ENCODE peak calls at places on chromosomes 16 and 17, in nine cellular contexts. V, C, G, Y, W, R, P, L and U are unnamed samples.
A peak's percentile ranks its signal among the peaks of the same experiment; 100 is the strongest.

GRCh38 chr17:9817086-9817485 is 4.8 kb downstream of the GSG1L2 start:
- DNase-seq in V (peak; percentile 17), C (peak; percentile 23), G (peak; percentile 83), Y (peak; percentile 80), W (peak; percentile 71), R (no peak), P (peak; percentile 23), L (no peak), U (no peak)

GRCh38 chr17:1711804-1712203 is 1.6 kb upstream of the TLCD2 start:
- DNase-seq in V (no peak), C (peak; percentile 32), G (no peak), Y (no peak), W (no peak), R (no peak), P (no peak), L (no peak), U (peak; percentile 76)

GRCh38 chr17:44210342-44211192 is 8.9 kb downstream of the UBTF start:
- DNase-seq in V (peak; percentile 92), C (peak; percentile 95), G (no peak), Y (peak; percentile 98), W (peak; percentile 85), R (peak; percentile 96), P (peak; percentile 85), L (peak; percentile 82), U (peak; percentile 100)

GRCh38 chr16:28264656-28265055 is 27.7 kb upstream of the SBK1 start:
- DNase-seq in V (no peak), C (peak; percentile 66), G (peak; percentile 68), Y (peak; percentile 36), W (no peak), R (no peak), P (peak; percentile 5), L (peak; percentile 45), U (no peak)

GRCh38 chr17:31544186-31544585 is 152.7 kb downstream of the RAB11FIP4 start:
- DNase-seq in V (no peak), C (no peak), G (no peak), Y (no peak), W (no peak), R (no peak), P (no peak), L (no peak), U (no peak)

GRCh38 chr17:8696456-8696855 is 48.2 kb downstream of the CCDC42 start:
- DNase-seq in V (no peak), C (no peak), G (no peak), Y (peak; percentile 48), W (no peak), R (no peak), P (peak; percentile 36), L (no peak), U (peak; percentile 23)

GRCh38 chr17:34527908-34528470 is 51.4 kb upstream of the TMEM132E start:
- DNase-seq in V (peak; percentile 22), C (no peak), G (no peak), Y (peak; percentile 82), W (no peak), R (peak; percentile 74), P (no peak), L (peak; percentile 32), U (no peak)

GRCh38 chr16:22632621-22633020 is 121.9 kb downstream of the NPIPB5 start:
- DNase-seq in V (no peak), C (no peak), G (no peak), Y (no peak), W (no peak), R (no peak), P (no peak), L (no peak), U (no peak)

GRCh38 chr16:83908798-83909197 is 9.9 kb downstream of the MLYCD start:
- DNase-seq in V (no peak), C (no peak), G (no peak), Y (no peak), W (no peak), R (no peak), P (no peak), L (no peak), U (no peak)

GRCh38 chr17:67467500-67468481 is 90.7 kb downstream of the PITPNC1 start:
- DNase-seq in V (peak; percentile 73), C (no peak), G (no peak), Y (no peak), W (no peak), R (no peak), P (no peak), L (no peak), U (no peak)

GRCh38 chr17:56943505-56944125 is 17.2 kb downstream of the COIL start:
- DNase-seq in V (no peak), C (no peak), G (no peak), Y (no peak), W (no peak), R (no peak), P (no peak), L (no peak), U (peak; percentile 66)

GRCh38 chr17:30449480-30449879 is 27.7 kb upstream of the GOSR1 start:
- DNase-seq in V (no peak), C (peak; percentile 8), G (no peak), Y (no peak), W (no peak), R (no peak), P (peak; percentile 10), L (no peak), U (no peak)

GRCh38 chr16:56294599-56294998 is 103.3 kb downstream of the GNAO1 start:
- DNase-seq in V (no peak), C (peak; percentile 77), G (no peak), Y (no peak), W (peak; percentile 27), R (no peak), P (peak; percentile 83), L (no peak), U (peak; percentile 91)

GRCh38 chr16:56087636-56088035 is 103.7 kb upstream of the GNAO1 start:
- DNase-seq in V (no peak), C (no peak), G (no peak), Y (no peak), W (no peak), R (no peak), P (no peak), L (no peak), U (no peak)

GRCh38 chr17:60601443-60602384 is 1.7 kb downstream of the PPM1D start:
- DNase-seq in V (peak; percentile 79), C (peak; percentile 87), G (peak; percentile 64), Y (peak; percentile 62), W (peak; percentile 88), R (peak; percentile 85), P (peak; percentile 81), L (peak; percentile 73), U (peak; percentile 81)

GRCh38 chr16:72807287-72807686 is 240.6 kb downstream of the ZFHX3 start:
- DNase-seq in V (peak; percentile 56), C (no peak), G (no peak), Y (no peak), W (no peak), R (no peak), P (no peak), L (no peak), U (no peak)
- H2AFZ ChIP-seq in V (no peak overlapping the region), C (no peak overlapping the region), G (no peak overlapping the region), Y (no peak overlapping the region), W (no peak overlapping the region), R (no peak overlapping the region), P (no peak overlapping the region), L (no peak overlapping the region), U (no peak overlapping the region)

DNA sequence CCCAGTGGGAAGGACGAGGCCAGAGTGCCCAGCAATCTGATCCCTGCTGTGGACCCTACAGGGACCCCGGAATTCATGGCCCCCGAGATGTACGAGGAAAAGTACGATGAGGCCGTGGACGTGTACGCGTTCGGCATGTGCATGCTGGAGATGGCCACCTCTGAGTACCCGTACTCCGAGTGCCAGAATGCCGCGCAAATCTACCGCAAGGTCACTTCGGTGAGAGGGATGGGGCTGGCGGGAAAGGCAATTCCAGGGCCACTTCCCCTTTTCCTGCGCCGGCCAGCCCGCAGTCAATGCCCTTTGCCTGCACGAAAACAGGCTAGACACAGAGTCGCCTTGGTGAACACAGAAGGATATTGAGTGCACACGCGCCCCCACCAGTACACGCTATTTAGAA is 4.0 kb downstream of the WNK4 start:
- DNase-seq in V (no peak), C (no peak), G (no peak), Y (peak; percentile 33), W (no peak), R (no peak), P (no peak), L (no peak), U (no peak)
- H4K20me1 ChIP-seq in V (no peaks in the 10 kb centered on the region), C (no peaks in the 10 kb centered on the region), G (no peaks in the 10 kb centered on the region), Y (no peaks in the 10 kb centered on the region), W (no peaks in the 10 kb centered on the region), R (no peaks in the 10 kb centered on the region), P (no peaks in the 10 kb centered on the region), L (no peaks in the 10 kb centered on the region), U (peaks cover 3% of the 10 kb centered on the region)

GRCh38 chr16:85858984-85859817 is 39.8 kb upstream of the IRF8 start:
- DNase-seq in V (no peak), C (no peak), G (no peak), Y (no peak), W (no peak), R (no peak), P (no peak), L (no peak), U (no peak)
- H2AFZ ChIP-seq in V (no peak overlapping the region), C (no peak overlapping the region), G (no peak overlapping the region), Y (no peak overlapping the region), W (no peak overlapping the region), R (no peak overlapping the region), P (no peak overlapping the region), L (no peak overlapping the region), U (no peak overlapping the region)

GRCh38 chr17:41869426-41869825 is 4.2 kb upstream of the KLHL11 start:
- DNase-seq in V (no peak), C (no peak), G (no peak), Y (no peak), W (no peak), R (no peak), P (no peak), L (no peak), U (no peak)
- H4K20me1 ChIP-seq in V (no peaks in the 10 kb centered on the region), C (no peaks in the 10 kb centered on the region), G (no peaks in the 10 kb centered on the region), Y (no peaks in the 10 kb centered on the region), W (peaks cover 1% of the 10 kb centered on the region), R (peaks cover under 1% of the 10 kb centered on the region), P (peaks cover 7% of the 10 kb centered on the region), L (no peaks in the 10 kb centered on the region), U (peaks cover 9% of the 10 kb centered on the region)

GRCh38 chr16:21279501-21279900 is 1.4 kb upstream of the CRYM start:
- DNase-seq in V (no peak), C (peak; percentile 36), G (no peak), Y (no peak), W (no peak), R (no peak), P (no peak), L (no peak), U (no peak)

GRCh38 chr16:21284414-21284813 is 6.3 kb upstream of the CRYM start:
- DNase-seq in V (no peak), C (no peak), G (no peak), Y (no peak), W (no peak), R (no peak), P (no peak), L (no peak), U (no peak)

GRCh38 chr16:21277927-21278706 is at the start of gene CRYM:
- DNase-seq in V (peak; percentile 93), C (peak; percentile 68), G (peak; percentile 45), Y (peak; percentile 81), W (peak; percentile 37), R (peak; percentile 85), P (no peak), L (peak; percentile 86), U (peak; percentile 93)

GRCh38 chr16:21283521-21284289 is 5.6 kb upstream of the CRYM start:
- DNase-seq in V (peak; percentile 92), C (peak; percentile 58), G (no peak), Y (peak; percentile 86), W (no peak), R (peak; percentile 59), P (peak; percentile 25), L (no peak), U (peak; percentile 82)

GRCh38 chr16:21281698-21282389 is 3.8 kb upstream of the CRYM start:
- DNase-seq in V (no peak), C (no peak), G (no peak), Y (no peak), W (no peak), R (no peak), P (no peak), L (no peak), U (no peak)
- H2AFZ ChIP-seq in V (no peak overlapping the region), C (no peak overlapping the region), G (no peak overlapping the region), Y (no peak overlapping the region), W (no peak overlapping the region), R (no peak overlapping the region), P (no peak overlapping the region), L (no peak overlapping the region), U (no peak overlapping the region)